ENCODE peak calls at places on chromosome 18, in five cellular contexts. One of them, this sample, is unnamed.
A peak's percentile ranks its signal among the peaks of the same experiment; 100 is the strongest.

GRCh38 chr18:4453712-4454547 is 1.2 kb downstream of the DLGAP1 start:
- DNase-seq in T-helper 1 cell: no peak
- DNase-seq in thoracic aorta: no peak
- DNase-seq in activated T-cell treated with anti-CD3 and anti-CD28 coated beads for 1 hour: no peak
- DNase-seq in activated CD4-positive, alpha-beta T cell treated with anti-CD3 and anti-CD28 coated beads for 4 hours: no peak
- DNase-seq in this sample: no peak

GRCh38 chr18:68918216-68918615 is 120.3 kb downstream of the CCDC102B start:
- DNase-seq in T-helper 1 cell: no peak
- DNase-seq in thoracic aorta: no peak
- DNase-seq in activated T-cell treated with anti-CD3 and anti-CD28 coated beads for 1 hour: no peak
- DNase-seq in activated CD4-positive, alpha-beta T cell treated with anti-CD3 and anti-CD28 coated beads for 4 hours: no peak
- DNase-seq in this sample: no peak

GRCh38 chr18:12371590-12371989 is 5.4 kb downstream of the AFG3L2 start:
- DNase-seq in T-helper 1 cell: no peak
- DNase-seq in thoracic aorta: no peak
- DNase-seq in activated T-cell treated with anti-CD3 and anti-CD28 coated beads for 1 hour: no peak
- DNase-seq in activated CD4-positive, alpha-beta T cell treated with anti-CD3 and anti-CD28 coated beads for 4 hours: no peak
- DNase-seq in this sample: no peak

GRCh38 chr18:59988098-59988706 is 88.4 kb downstream of the PMAIP1 start:
- DNase-seq in T-helper 1 cell: peak; percentile 28
- DNase-seq in thoracic aorta: no peak
- DNase-seq in activated T-cell treated with anti-CD3 and anti-CD28 coated beads for 1 hour: peak; percentile 20
- DNase-seq in activated CD4-positive, alpha-beta T cell treated with anti-CD3 and anti-CD28 coated beads for 4 hours: peak; percentile 34
- DNase-seq in this sample: peak; percentile 32

GRCh38 chr18:24112874-24113615 is 25.8 kb upstream of the CABYR start:
- DNase-seq in T-helper 1 cell: no peak
- DNase-seq in thoracic aorta: no peak
- DNase-seq in activated T-cell treated with anti-CD3 and anti-CD28 coated beads for 1 hour: no peak
- DNase-seq in activated CD4-positive, alpha-beta T cell treated with anti-CD3 and anti-CD28 coated beads for 4 hours: peak; percentile 9
- DNase-seq in this sample: no peak

GRCh38 chr18:33844232-33844631 is 266.2 kb downstream of the ASXL3 start:
- DNase-seq in T-helper 1 cell: no peak
- DNase-seq in thoracic aorta: no peak
- DNase-seq in activated T-cell treated with anti-CD3 and anti-CD28 coated beads for 1 hour: no peak
- DNase-seq in activated CD4-positive, alpha-beta T cell treated with anti-CD3 and anti-CD28 coated beads for 4 hours: no peak
- DNase-seq in this sample: no peak

GRCh38 chr18:24011095-24011917 is 3.2 kb upstream of the TTC39C start:
- DNase-seq in T-helper 1 cell: no peak
- DNase-seq in thoracic aorta: no peak
- DNase-seq in activated T-cell treated with anti-CD3 and anti-CD28 coated beads for 1 hour: no peak
- DNase-seq in activated CD4-positive, alpha-beta T cell treated with anti-CD3 and anti-CD28 coated beads for 4 hours: no peak
- DNase-seq in this sample: no peak

GRCh38 chr18:4961121-4961909 is 235.7 kb downstream of the AKAIN1 start:
- DNase-seq in T-helper 1 cell: no peak
- DNase-seq in thoracic aorta: no peak
- DNase-seq in activated T-cell treated with anti-CD3 and anti-CD28 coated beads for 1 hour: no peak
- DNase-seq in activated CD4-positive, alpha-beta T cell treated with anti-CD3 and anti-CD28 coated beads for 4 hours: no peak
- DNase-seq in this sample: no peak

GRCh38 chr18:23115683-23116096 is 19.6 kb upstream of the CABLES1 start:
- DNase-seq in T-helper 1 cell: no peak
- DNase-seq in thoracic aorta: no peak
- DNase-seq in activated T-cell treated with anti-CD3 and anti-CD28 coated beads for 1 hour: no peak
- DNase-seq in activated CD4-positive, alpha-beta T cell treated with anti-CD3 and anti-CD28 coated beads for 4 hours: no peak
- DNase-seq in this sample: no peak

GRCh38 chr18:63198868-63199742 is 120.5 kb downstream of the BCL2 start:
- DNase-seq in T-helper 1 cell: no peak
- DNase-seq in thoracic aorta: no peak
- DNase-seq in activated T-cell treated with anti-CD3 and anti-CD28 coated beads for 1 hour: no peak
- DNase-seq in activated CD4-positive, alpha-beta T cell treated with anti-CD3 and anti-CD28 coated beads for 4 hours: no peak
- DNase-seq in this sample: no peak

GRCh38 chr18:317618-318017 is 49.8 kb upstream of the THOC1 start:
- DNase-seq in T-helper 1 cell: no peak
- DNase-seq in thoracic aorta: no peak
- DNase-seq in activated T-cell treated with anti-CD3 and anti-CD28 coated beads for 1 hour: no peak
- DNase-seq in activated CD4-positive, alpha-beta T cell treated with anti-CD3 and anti-CD28 coated beads for 4 hours: no peak
- DNase-seq in this sample: no peak

GRCh38 chr18:48002933-48003365 is 72.5 kb upstream of the SMAD2 start:
- DNase-seq in T-helper 1 cell: no peak
- DNase-seq in thoracic aorta: peak; percentile 43
- DNase-seq in activated T-cell treated with anti-CD3 and anti-CD28 coated beads for 1 hour: no peak
- DNase-seq in activated CD4-positive, alpha-beta T cell treated with anti-CD3 and anti-CD28 coated beads for 4 hours: no peak
- DNase-seq in this sample: no peak

GRCh38 chr18:12432881-12433280 is 25.2 kb downstream of the PRELID3A start:
- DNase-seq in T-helper 1 cell: no peak
- DNase-seq in thoracic aorta: no peak
- DNase-seq in activated T-cell treated with anti-CD3 and anti-CD28 coated beads for 1 hour: no peak
- DNase-seq in activated CD4-positive, alpha-beta T cell treated with anti-CD3 and anti-CD28 coated beads for 4 hours: no peak
- DNase-seq in this sample: no peak

GRCh38 chr18:6412933-6413472 is 1.7 kb downstream of the L3MBTL4 start:
- DNase-seq in T-helper 1 cell: no peak
- DNase-seq in thoracic aorta: no peak
- DNase-seq in activated T-cell treated with anti-CD3 and anti-CD28 coated beads for 1 hour: no peak
- DNase-seq in activated CD4-positive, alpha-beta T cell treated with anti-CD3 and anti-CD28 coated beads for 4 hours: no peak
- DNase-seq in this sample: no peak

GRCh38 chr18:44778788-44779187 is 98.1 kb downstream of the SETBP1 start:
- DNase-seq in T-helper 1 cell: no peak
- DNase-seq in thoracic aorta: no peak
- DNase-seq in activated T-cell treated with anti-CD3 and anti-CD28 coated beads for 1 hour: no peak
- DNase-seq in activated CD4-positive, alpha-beta T cell treated with anti-CD3 and anti-CD28 coated beads for 4 hours: no peak
- DNase-seq in this sample: no peak

GRCh38 chr18:2961828-2962227 is 51.1 kb downstream of the LPIN2 start:
- DNase-seq in T-helper 1 cell: no peak
- DNase-seq in thoracic aorta: no peak
- DNase-seq in activated T-cell treated with anti-CD3 and anti-CD28 coated beads for 1 hour: no peak
- DNase-seq in activated CD4-positive, alpha-beta T cell treated with anti-CD3 and anti-CD28 coated beads for 4 hours: no peak
- DNase-seq in this sample: no peak

GRCh38 chr18:24170389-24170788 is 31.5 kb downstream of the CABYR start:
- DNase-seq in T-helper 1 cell: no peak
- DNase-seq in thoracic aorta: no peak
- DNase-seq in activated T-cell treated with anti-CD3 and anti-CD28 coated beads for 1 hour: no peak
- DNase-seq in activated CD4-positive, alpha-beta T cell treated with anti-CD3 and anti-CD28 coated beads for 4 hours: no peak
- DNase-seq in this sample: no peak

GRCh38 chr18:24514439-24514838 is 54.0 kb downstream of the HRH4 start:
- DNase-seq in T-helper 1 cell: no peak
- DNase-seq in thoracic aorta: no peak
- DNase-seq in activated T-cell treated with anti-CD3 and anti-CD28 coated beads for 1 hour: no peak
- DNase-seq in activated CD4-positive, alpha-beta T cell treated with anti-CD3 and anti-CD28 coated beads for 4 hours: no peak
- DNase-seq in this sample: no peak

GRCh38 chr18:45753251-45753650 is 29.3 kb downstream of the SLC14A1 start:
- DNase-seq in T-helper 1 cell: no peak
- DNase-seq in thoracic aorta: no peak
- DNase-seq in activated T-cell treated with anti-CD3 and anti-CD28 coated beads for 1 hour: no peak
- DNase-seq in activated CD4-positive, alpha-beta T cell treated with anti-CD3 and anti-CD28 coated beads for 4 hours: no peak
- DNase-seq in this sample: no peak

GRCh38 chr18:55425698-55426097 is 162.3 kb downstream of the TCF4 start:
- DNase-seq in T-helper 1 cell: no peak
- DNase-seq in thoracic aorta: no peak
- DNase-seq in activated T-cell treated with anti-CD3 and anti-CD28 coated beads for 1 hour: no peak
- DNase-seq in activated CD4-positive, alpha-beta T cell treated with anti-CD3 and anti-CD28 coated beads for 4 hours: no peak
- DNase-seq in this sample: no peak

GRCh38 chr18:79870369-79871025 is 72.8 kb downstream of the KCNG2 start:
- DNase-seq in T-helper 1 cell: no peak
- DNase-seq in thoracic aorta: no peak
- DNase-seq in activated T-cell treated with anti-CD3 and anti-CD28 coated beads for 1 hour: no peak
- DNase-seq in activated CD4-positive, alpha-beta T cell treated with anti-CD3 and anti-CD28 coated beads for 4 hours: no peak
- DNase-seq in this sample: no peak

GRCh38 chr18:5546660-5547059 is 2.9 kb upstream of the EPB41L3 start:
- DNase-seq in T-helper 1 cell: no peak
- DNase-seq in thoracic aorta: no peak
- DNase-seq in activated T-cell treated with anti-CD3 and anti-CD28 coated beads for 1 hour: no peak
- DNase-seq in activated CD4-positive, alpha-beta T cell treated with anti-CD3 and anti-CD28 coated beads for 4 hours: no peak
- DNase-seq in this sample: no peak